ENCODE peak calls at places on chromosomes 12 and 14, in ten cellular contexts. N, Z, J, K, F, M, L, U, Y and G are unnamed samples.
A peak's percentile ranks its signal among the peaks of the same experiment; 100 is the strongest.

GRCh38 chr12:52044284-52044983 is 6.8 kb upstream of the NR4A1 start:
- DNase-seq in N (peak; percentile 81), Z (peak; percentile 87), J (peak; percentile 52), K (peak; percentile 92), F (peak; percentile 57), M (no peak), L (no peak), U (no peak), Y (no peak), G (no peak)

GRCh38 chr12:48997719-48998496 is 1.3 kb downstream of the DDN start:
- DNase-seq in N (no peak), Z (peak; percentile 34), J (no peak), K (no peak), F (peak; percentile 63), M (peak; percentile 42), L (no peak), U (peak; percentile 90), Y (peak; percentile 65), G (no peak)

GRCh38 chr14:76697246-76697645 is 64.0 kb upstream of the VASH1 start:
- DNase-seq in N (no peak), Z (no peak), J (no peak), K (no peak), F (no peak), M (no peak), L (no peak), U (peak; percentile 27), Y (no peak), G (no peak)

GRCh38 chr12:53969588-53970259 is 3.2 kb upstream of the HOXC11 start:
- DNase-seq in N (no peak), Z (no peak), J (no peak), K (peak; percentile 68), F (no peak), M (no peak), L (no peak), U (no peak), Y (no peak), G (no peak)

GRCh38 chr14:62133776-62134175 is 371.6 kb downstream of the SNAPC1 start:
- DNase-seq in N (no peak), Z (no peak), J (no peak), K (no peak), F (no peak), M (no peak), L (no peak), U (no peak), Y (no peak), G (no peak)

GRCh38 chr14:64387232-64387737 is 868 bp upstream of the MTHFD1 start:
- DNase-seq in N (no peak), Z (no peak), J (no peak), K (peak; percentile 48), F (no peak), M (no peak), L (peak; percentile 32), U (no peak), Y (no peak), G (peak; percentile 10)

GRCh38 chr12:54723653-54724256 is 75.6 kb upstream of the DCD start:
- DNase-seq in N (no peak), Z (no peak), J (no peak), K (no peak), F (no peak), M (no peak), L (no peak), U (peak; percentile 76), Y (no peak), G (peak; percentile 22)

GRCh38 chr14:44914849-44915248 is 46.9 kb downstream of the KLHL28 start:
- DNase-seq in N (no peak), Z (no peak), J (no peak), K (no peak), F (no peak), M (no peak), L (no peak), U (peak; percentile 63), Y (no peak), G (peak; percentile 56)

GRCh38 chr12:75672212-75672611 is 160.8 kb upstream of the KRR1 start:
- DNase-seq in N (no peak), Z (no peak), J (no peak), K (no peak), F (no peak), M (no peak), L (no peak), U (no peak), Y (no peak), G (no peak)

GRCh38 chr14:73014105-73014504 is 12.8 kb downstream of the ZFYVE1 start:
- DNase-seq in N (no peak), Z (no peak), J (no peak), K (no peak), F (no peak), M (no peak), L (no peak), U (no peak), Y (no peak), G (no peak)

GRCh38 chr12:2017724-2018337 is 13.6 kb upstream of the DCP1B start:
- DNase-seq in N (no peak), Z (no peak), J (no peak), K (no peak), F (no peak), M (no peak), L (no peak), U (no peak), Y (no peak), G (no peak)

GRCh38 chr12:34395056-34396005 is 373.0 kb downstream of the ALG10 start:
- DNase-seq in N (peak; percentile 5), Z (peak; percentile 2), J (peak; percentile 21), K (no peak), F (peak; percentile 1), M (no peak), L (peak; percentile 10), U (peak; percentile 10), Y (peak; percentile 29), G (no peak)

GRCh38 chr14:67241416-67242362 is at the start of gene PALS1:
- DNase-seq in N (peak; percentile 63), Z (no peak), J (peak; percentile 48), K (peak; percentile 32), F (no peak), M (no peak), L (no peak), U (no peak), Y (no peak), G (peak; percentile 83)

GRCh38 chr14:50031534-50032313 is 84.6 kb downstream of the VCPKMT start:
- DNase-seq in N (no peak), Z (no peak), J (no peak), K (peak; percentile 71), F (no peak), M (no peak), L (no peak), U (no peak), Y (no peak), G (peak; percentile 33)
- TF ChIP-seq CTCF in N (no peak), Z (no peak), J (no peak), K (no peak), F (no peak), M (no peak), L (no peak), U (no peak), Y (no peak), G (no peak)

GRCh38 chr14:100067971-100068959 is 3.0 kb downstream of the EVL start:
- DNase-seq in N (no peak), Z (peak; percentile 20), J (peak; percentile 50), K (peak; percentile 45), F (peak; percentile 66), M (no peak), L (peak; percentile 34), U (no peak), Y (peak; percentile 80), G (peak; percentile 92)

GRCh38 chr14:100065942-100066574 is 836 bp downstream of the EVL start:
- DNase-seq in N (no peak), Z (no peak), J (no peak), K (no peak), F (peak; percentile 66), M (no peak), L (peak; percentile 43), U (no peak), Y (peak; percentile 70), G (no peak)

GRCh38 chr14:100066984-100067383 is 1.8 kb downstream of the EVL start:
- DNase-seq in N (no peak), Z (no peak), J (no peak), K (no peak), F (no peak), M (no peak), L (no peak), U (no peak), Y (no peak), G (no peak)

GRCh38 chr14:100069161-100069800 is 4.1 kb downstream of the EVL start:
- DNase-seq in N (no peak), Z (no peak), J (no peak), K (no peak), F (no peak), M (no peak), L (no peak), U (no peak), Y (no peak), G (no peak)

DNA sequence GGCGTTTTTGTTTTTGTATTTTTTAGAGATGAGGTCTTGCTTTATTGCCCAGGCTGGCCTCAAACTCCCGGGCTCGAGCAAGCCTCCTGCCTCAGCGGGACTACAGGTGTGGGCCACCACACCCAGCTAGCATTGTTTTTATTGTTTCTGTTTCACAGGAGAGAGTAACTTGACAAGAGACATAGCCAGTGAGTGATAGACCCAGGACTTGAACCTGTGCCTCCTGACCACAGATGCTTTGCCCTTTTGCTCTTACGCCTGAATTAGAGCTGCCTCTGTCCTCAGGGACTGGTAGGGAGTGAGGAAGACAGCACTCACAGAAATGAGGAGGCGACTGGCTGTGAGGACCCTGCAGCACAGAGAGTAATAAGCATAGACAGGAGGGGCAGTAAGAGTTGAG is 2.3 kb downstream of the EVL start:
- DNase-seq in N (no peak), Z (no peak), J (no peak), K (no peak), F (no peak), M (no peak), L (no peak), U (no peak), Y (no peak), G (no peak)
- H3K4me3 ChIP-seq in N (no peak overlapping the region), Z (no peak overlapping the region), J (no peak overlapping the region), K (no peak overlapping the region), F (no peak overlapping the region), M (no peak overlapping the region), L (peak overlapping the region; percentile 1), U (no peak overlapping the region), Y (no peak overlapping the region), G (no peak overlapping the region)

DNA sequence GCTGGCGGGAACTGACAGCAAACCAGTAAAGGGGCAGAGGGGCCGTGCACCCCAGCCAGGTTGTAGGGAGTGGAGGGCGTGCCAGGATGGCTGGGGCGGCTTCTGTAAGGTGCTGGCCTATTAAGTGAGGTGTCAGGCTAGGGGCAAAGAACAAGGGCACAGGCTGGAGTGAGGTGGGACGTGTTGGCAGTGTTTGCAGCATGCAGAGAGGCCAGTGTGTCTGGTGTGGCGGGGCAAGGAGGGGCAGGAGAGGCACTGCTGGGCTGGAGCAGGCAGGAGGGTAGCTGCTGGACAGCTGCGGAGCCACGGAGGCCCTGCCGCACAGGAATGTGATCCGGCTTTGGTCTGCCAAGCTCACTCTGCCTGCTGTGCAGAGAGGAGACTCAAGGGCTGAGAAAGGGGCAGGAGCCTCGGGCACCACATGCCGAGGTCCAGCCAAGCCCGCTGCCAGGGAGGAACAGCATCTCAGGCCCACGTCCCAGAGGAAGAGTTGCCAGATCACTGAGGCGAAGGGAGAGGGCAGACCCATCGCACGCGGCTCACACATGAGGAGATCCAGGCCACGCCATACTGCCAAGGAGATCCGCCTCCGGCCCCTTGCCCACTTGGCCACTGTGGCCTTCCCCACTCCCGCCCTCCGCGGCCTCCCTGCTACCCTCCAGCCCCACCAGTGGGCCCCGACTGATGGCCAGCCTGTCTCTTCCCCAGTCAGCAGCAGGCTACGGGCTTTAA is 46.8 kb downstream of the AMN start:
- DNase-seq in N (no peak), Z (no peak), J (no peak), K (no peak), F (no peak), M (no peak), L (no peak), U (no peak), Y (no peak), G (no peak)
- H3K36me3 ChIP-seq in N (peaks cover 49% of the 10 kb centered on the region), Z (peaks cover 78% of the 10 kb centered on the region), J (peaks cover 66% of the 10 kb centered on the region), K (peaks cover 98% of the 10 kb centered on the region), F (peaks cover 4% of the 10 kb centered on the region), M (peaks cover 90% of the 10 kb centered on the region), L (peaks cover 14% of the 10 kb centered on the region), U (peaks cover 94% of the 10 kb centered on the region), Y (peaks cover 8% of the 10 kb centered on the region), G (peaks cover 46% of the 10 kb centered on the region)

GRCh38 chr12:56751712-56752598 is at the start of gene PRIM1:
- DNase-seq in N (peak; percentile 83), Z (peak; percentile 88), J (peak; percentile 84), K (peak; percentile 70), F (peak; percentile 87), M (peak; percentile 93), L (peak; percentile 89), U (peak; percentile 97), Y (peak; percentile 90), G (peak; percentile 58)
- TF ChIP-seq CTCF in N (no peak), Z (no peak), J (no peak), K (peak; percentile 16), F (no peak), M (no peak), L (peak; percentile 16), U (peak; percentile 39), Y (no peak), G (peak; percentile 5)